ENCODE peak calls at places on chromosome 12, in six cellular contexts. H is hepatocyte, Y is WERI-Rb-1, K is psoas muscle, Z is adrenal gland, T is tibial nerve. G is an unnamed sample.
A peak's percentile ranks its signal among the peaks of the same experiment; 100 is the strongest.

GRCh38 chr12:71755146-71755892 is 656 bp downstream of the RAB21 start:
- DNase-seq in H (peak; percentile 49), T (no peak), K (peak; percentile 75), Z (peak; percentile 60), Y (peak; percentile 34), G (peak; percentile 45)

GRCh38 chr12:12976366-12976765 is 23.7 kb downstream of the HEBP1 start:
- DNase-seq in T (no peak), Y (no peak), K (no peak), Z (no peak), H (no peak), G (peak; percentile 97)

GRCh38 chr12:52436000-52436827 is 2.0 kb upstream of the KRT75 start:
- DNase-seq in T (no peak), Y (no peak), Z (no peak), K (no peak), H (no peak), G (no peak)

GRCh38 chr12:73159952-73160351 is 887.8 kb downstream of the TRHDE start:
- DNase-seq in K (no peak), Z (no peak), Y (no peak), H (no peak), T (no peak), G (no peak)

GRCh38 chr12:116236986-116237385 is 40.5 kb downstream of the MED13L start:
- DNase-seq in T (no peak), Y (no peak), Z (no peak), H (no peak), K (no peak), G (no peak)

GRCh38 chr12:107551434-107551833 is 134.2 kb upstream of the PWP1 start:
- DNase-seq in T (no peak), Z (no peak), H (no peak), K (no peak), Y (no peak), G (no peak)

GRCh38 chr12:103442822-103443221 is 52.9 kb downstream of the C12orf42 start:
- DNase-seq in T (no peak), Y (no peak), K (no peak), H (no peak), Z (no peak), G (no peak)

GRCh38 chr12:28149279-28149678 is 41.0 kb upstream of the CCDC91 start:
- DNase-seq in Z (no peak), T (no peak), Y (no peak), K (no peak), H (no peak), G (no peak)

GRCh38 chr12:131039551-131039950 is 85.8 kb downstream of the ADGRD1 start:
- DNase-seq in H (no peak), K (peak; percentile 40), T (no peak), Y (no peak), Z (no peak), G (no peak)

GRCh38 chr12:105235299-105235746 is 651 bp downstream of the APPL2 start:
- DNase-seq in Z (no peak), H (no peak), K (no peak), T (no peak), Y (no peak), G (no peak)

GRCh38 chr12:105233045-105233905 is 2.7 kb downstream of the APPL2 start:
- DNase-seq in T (no peak), Z (no peak), Y (no peak), K (no peak), H (no peak), G (no peak)

GRCh38 chr12:105235747-105236476 is at the start of gene APPL2:
- DNase-seq in H (peak; percentile 96), K (peak; percentile 97), Z (peak; percentile 89), Y (peak; percentile 93), T (peak; percentile 81), G (peak; percentile 75)

GRCh38 chr12:105231396-105231795 is 4.6 kb downstream of the APPL2 start:
- DNase-seq in H (no peak), Y (no peak), T (no peak), K (no peak), Z (no peak), G (no peak)

GRCh38 chr12:105234197-105234596 is 1.8 kb downstream of the APPL2 start:
- DNase-seq in H (no peak), T (no peak), K (no peak), Y (no peak), Z (no peak), G (no peak)
- H3K4me3 ChIP-seq in H (peak overlapping the region; percentile 91), T (peak overlapping the region; percentile 78), K (peak overlapping the region; percentile 97), Y (no peak overlapping the region), Z (no peak overlapping the region), G (no peak overlapping the region)

GRCh38 chr12:31246470-31246850 is 79.5 kb downstream of the SINHCAF start:
- DNase-seq in T (no peak), K (no peak), Z (no peak), Y (no peak), H (no peak), G (no peak)
- H3K27ac ChIP-seq in T (no peak overlapping the region), K (no peak overlapping the region), Z (no peak overlapping the region), Y (no peak overlapping the region), H (no peak overlapping the region), G (no peak overlapping the region)

DNA sequence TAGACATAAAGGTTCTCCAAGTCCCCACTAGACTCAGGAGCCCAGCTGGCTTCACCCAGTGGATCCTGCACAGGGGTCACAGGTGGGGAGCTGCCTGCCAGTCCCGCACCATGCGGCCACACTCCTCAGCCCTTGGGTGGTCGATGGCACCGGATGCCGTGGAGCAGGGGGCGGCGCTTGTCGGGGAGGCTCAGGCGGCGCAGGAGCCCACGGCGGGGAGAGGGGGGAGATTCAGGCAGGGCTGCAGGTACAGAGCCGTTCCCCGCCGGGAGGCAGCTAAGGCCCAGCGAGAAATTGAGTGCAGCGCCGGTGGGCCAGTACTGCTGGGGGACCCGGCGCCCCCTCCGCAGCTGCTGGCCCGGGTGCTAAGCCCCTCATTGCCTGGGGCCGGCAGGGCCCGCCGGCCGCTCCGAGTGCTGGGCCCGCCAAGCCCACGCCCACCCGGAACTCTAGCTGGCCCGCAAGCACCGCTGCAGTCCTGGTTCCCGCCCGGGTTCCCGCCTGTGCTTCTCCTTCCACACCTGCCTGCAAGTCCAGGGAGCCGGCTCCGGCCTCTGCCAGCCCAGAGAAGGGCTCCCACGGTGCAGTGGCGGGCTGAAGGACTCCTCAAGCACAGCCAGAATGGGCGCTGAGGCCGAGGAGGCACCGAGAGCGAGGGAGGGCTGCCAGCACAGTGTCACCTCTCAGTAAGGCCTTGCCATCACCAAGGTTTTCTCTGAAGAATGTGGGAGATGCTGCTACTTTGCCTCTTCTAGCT is 58.4 kb upstream of the PPP1R12A start:
- DNase-seq in Z (no peak), K (peak; percentile 59), H (no peak), Y (no peak), T (no peak), G (no peak)
- H3K4me3 ChIP-seq in Z (no peak overlapping the region), K (no peak overlapping the region), H (no peak overlapping the region), Y (no peak overlapping the region), T (no peak overlapping the region), G (no peak overlapping the region)

GRCh38 chr12:121783771-121784170 is 9.7 kb downstream of the RHOF start:
- DNase-seq in Y (no peak), Z (no peak), H (no peak), K (no peak), T (no peak), G (no peak)
- H3K27ac ChIP-seq in Y (no peak overlapping the region), Z (no peak overlapping the region), H (peak overlapping the region; percentile 31), K (peak overlapping the region; percentile 38), T (no peak overlapping the region), G (no peak overlapping the region)

GRCh38 chr12:123997033-123997822 is 24.2 kb downstream of the ZNF664 start:
- DNase-seq in Y (no peak), Z (no peak), K (no peak), H (no peak), T (no peak), G (no peak)
- H3K4me3 ChIP-seq in Y (no peak overlapping the region), Z (no peak overlapping the region), K (no peak overlapping the region), H (no peak overlapping the region), T (no peak overlapping the region), G (no peak overlapping the region)

DNA sequence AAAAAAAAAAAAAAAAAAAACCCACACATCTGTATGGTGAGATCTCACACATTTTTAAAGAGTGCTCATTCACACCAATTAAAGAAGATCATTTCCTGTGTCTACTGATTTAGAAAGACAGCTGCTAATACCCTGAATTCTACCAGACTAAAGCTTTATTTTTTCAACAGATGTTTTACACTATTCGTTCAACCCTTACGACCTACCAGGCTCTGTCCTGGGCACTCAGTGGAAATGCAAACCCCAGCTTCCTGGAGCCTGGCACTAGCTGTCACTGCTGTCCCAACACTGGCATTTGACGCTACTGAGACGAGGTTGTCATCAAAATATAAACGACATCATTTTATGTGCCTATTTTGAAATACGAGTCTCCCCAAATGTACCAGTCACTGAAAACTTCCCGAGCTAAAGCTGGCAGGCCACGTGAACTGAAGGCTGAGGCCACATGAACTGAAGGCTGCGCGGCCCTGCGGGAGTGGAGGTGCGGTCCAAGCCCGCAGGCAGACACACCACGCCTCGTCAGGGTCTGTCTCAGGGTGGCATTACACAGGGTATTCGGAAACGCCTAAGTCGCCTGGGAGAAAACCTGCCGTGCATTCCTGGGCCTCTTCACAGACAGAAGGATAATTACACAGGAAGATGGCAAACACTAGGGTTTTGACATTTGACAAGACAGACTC is 27.2 kb downstream of the SLC15A4 start:
- DNase-seq in T (no peak), H (no peak), Y (no peak), Z (no peak), K (peak; percentile 79), G (no peak)
- H3K27ac ChIP-seq in T (no peak overlapping the region), H (no peak overlapping the region), Y (no peak overlapping the region), Z (no peak overlapping the region), K (peak overlapping the region; percentile 78), G (no peak overlapping the region)

GRCh38 chr12:111828338-111828979 is 13.6 kb upstream of the MAPKAPK5 start:
- DNase-seq in Z (no peak), K (no peak), H (no peak), T (no peak), Y (no peak), G (no peak)
- H3K4me3 ChIP-seq in Z (no peak overlapping the region), K (no peak overlapping the region), H (no peak overlapping the region), T (no peak overlapping the region), Y (no peak overlapping the region), G (no peak overlapping the region)

GRCh38 chr12:94057262-94058151 is 90.9 kb upstream of the PLXNC1 start:
- DNase-seq in H (no peak), T (no peak), K (no peak), Y (no peak), Z (no peak), G (no peak)
- H3K27ac ChIP-seq in H (no peak overlapping the region), T (peak overlapping the region; percentile 68), K (no peak overlapping the region), Y (no peak overlapping the region), Z (peak overlapping the region; percentile 48), G (no peak overlapping the region)

G was measured in brain microvascular endothelial cell.